ENCODE peak calls at places on chromosomes 13 and 19, in nine cellular contexts. H, R, S, A, D, T, Y, N and C are unnamed samples.

GRCh38 chr13:107977175-107977574 is 238.2 kb downstream of the LIG4 start:
- DNase-seq in H (no peak), R (no peak), S (no peak), A (no peak), D (no peak), T (peak; percentile 4), Y (no peak), N (no peak), C (no peak)

GRCh38 chr13:92224825-92225224 is 826.4 kb downstream of the GPC5 start:
- DNase-seq in H (no peak), R (no peak), S (no peak), A (no peak), D (no peak), T (no peak), Y (no peak), N (no peak), C (no peak)

GRCh38 chr13:75675421-75675820 is 39.3 kb downstream of the LMO7 start:
- DNase-seq in H (no peak), R (no peak), S (no peak), A (no peak), D (peak; percentile 19), T (no peak), Y (no peak), N (no peak), C (no peak)

GRCh38 chr13:27504126-27504525 is 53.8 kb upstream of the MTIF3 start:
- DNase-seq in H (no peak), R (no peak), S (no peak), A (no peak), D (no peak), T (no peak), Y (no peak), N (no peak), C (no peak)

GRCh38 chr19:47113446-47114348 is at the start of gene ZC3H4:
- DNase-seq in H (peak; percentile 92), R (peak; percentile 95), S (peak; percentile 94), A (peak; percentile 95), D (peak; percentile 90), T (peak; percentile 75), Y (peak; percentile 89), N (peak; percentile 88), C (peak; percentile 90)

GRCh38 chr13:41075034-41075433 is 13.7 kb downstream of the WBP4 start:
- DNase-seq in H (peak; percentile 12), R (no peak), S (peak; percentile 9), A (peak; percentile 44), D (peak; percentile 58), T (no peak), Y (no peak), N (no peak), C (no peak)

GRCh38 chr13:25690582-25690981 is 318.8 kb downstream of the ATP8A2 start:
- DNase-seq in H (no peak), R (no peak), S (no peak), A (no peak), D (no peak), T (no peak), Y (no peak), N (no peak), C (no peak)

GRCh38 chr19:41424335-41425173 is 2.6 kb downstream of the B3GNT8 start:
- DNase-seq in H (no peak), R (no peak), S (no peak), A (peak; percentile 45), D (no peak), T (no peak), Y (no peak), N (no peak), C (no peak)

GRCh38 chr13:94656766-94657165 is 55.1 kb downstream of the GPR180 start:
- DNase-seq in H (peak; percentile 33), R (no peak), S (no peak), A (no peak), D (peak; percentile 78), T (no peak), Y (no peak), N (no peak), C (no peak)

GRCh38 chr13:36261011-36261410 is 36.6 kb downstream of the CCDC169 start:
- DNase-seq in H (no peak), R (no peak), S (no peak), A (no peak), D (no peak), T (no peak), Y (no peak), N (no peak), C (no peak)

GRCh38 chr19:48418317-48419064 is 25.0 kb downstream of the GRIN2D start:
- DNase-seq in H (no peak), R (no peak), S (no peak), A (peak; percentile 57), D (no peak), T (no peak), Y (no peak), N (no peak), C (no peak)

GRCh38 chr19:37986048-37986750 is 79.2 kb downstream of the SIPA1L3 start:
- DNase-seq in H (no peak), R (no peak), S (no peak), A (peak; percentile 72), D (no peak), T (no peak), Y (no peak), N (no peak), C (no peak)

GRCh38 chr19:44876930-44877530 is 14.0 kb upstream of the TOMM40 start:
- DNase-seq in H (no peak), R (no peak), S (no peak), A (peak; percentile 53), D (no peak), T (no peak), Y (no peak), N (no peak), C (no peak)

GRCh38 chr19:42121666-42122069 is 10.6 kb downstream of the POU2F2 start:
- DNase-seq in H (peak; percentile 60), R (peak; percentile 82), S (peak; percentile 65), A (peak; percentile 61), D (peak; percentile 91), T (no peak), Y (peak; percentile 34), N (peak; percentile 58), C (peak; percentile 71)

GRCh38 chr13:43244482-43244881 is 221.1 kb downstream of the DNAJC15 start:
- DNase-seq in H (no peak), R (no peak), S (no peak), A (no peak), D (no peak), T (no peak), Y (no peak), N (no peak), C (no peak)

GRCh38 chr19:40398417-40399056 is 8.6 kb upstream of the HIPK4 start:
- DNase-seq in H (no peak), R (peak; percentile 64), S (peak; percentile 68), A (no peak), D (no peak), T (no peak), Y (no peak), N (no peak), C (peak; percentile 30)

GRCh38 chr19:2270572-2271515 is 11.1 kb downstream of the PEAK3 start:
- DNase-seq in H (peak; percentile 75), R (peak; percentile 61), S (peak; percentile 64), A (peak; percentile 90), D (peak; percentile 96), T (peak; percentile 12), Y (peak; percentile 79), N (peak; percentile 20), C (peak; percentile 57)

GRCh38 chr19:56838930-56839664 is 1.4 kb downstream of the PEG3 start:
- DNase-seq in H (no peak), R (no peak), S (peak; percentile 37), A (no peak), D (no peak), T (no peak), Y (peak; percentile 100), N (peak; percentile 97), C (no peak)

GRCh38 chr19:10283301-10283733 is 3.4 kb upstream of the ICAM4 start:
- DNase-seq in H (no peak), R (no peak), S (no peak), A (no peak), D (no peak), T (no peak), Y (no peak), N (no peak), C (no peak)

GRCh38 chr13:45179428-45179827 is 21.4 kb downstream of the KCTD4 start:
- DNase-seq in H (no peak), R (no peak), S (no peak), A (no peak), D (no peak), T (no peak), Y (no peak), N (no peak), C (no peak)

GRCh38 chr19:19540707-19541515 is 2.8 kb downstream of the CILP2 start:
- DNase-seq in H (no peak), R (peak; percentile 76), S (peak; percentile 66), A (no peak), D (peak; percentile 80), T (no peak), Y (no peak), N (no peak), C (peak; percentile 59)

GRCh38 chr13:50403311-50403710 is 388.1 kb downstream of the KCNRG start:
- DNase-seq in H (no peak), R (no peak), S (no peak), A (no peak), D (no peak), T (peak; percentile 64), Y (no peak), N (no peak), C (no peak)

GRCh38 chr19:5036733-5037681 is 68.1 kb downstream of the KDM4B start:
- DNase-seq in H (peak; percentile 52), R (no peak), S (no peak), A (no peak), D (peak; percentile 64), T (no peak), Y (peak; percentile 58), N (no peak), C (no peak)

GRCh38 chr19:48659768-48660167 is 13.0 kb downstream of the NTN5 start:
- DNase-seq in H (no peak), R (no peak), S (no peak), A (no peak), D (no peak), T (no peak), Y (peak; percentile 33), N (no peak), C (no peak)

GRCh38 chr19:3178377-3178972 is at the start of gene S1PR4:
- DNase-seq in H (no peak), R (peak; percentile 42), S (peak; percentile 58), A (peak; percentile 88), D (no peak), T (no peak), Y (no peak), N (peak; percentile 26), C (peak; percentile 77)

GRCh38 chr13:35818577-35819165 is 312.5 kb downstream of the DCLK1 start:
- DNase-seq in H (no peak), R (no peak), S (no peak), A (peak; percentile 65), D (peak; percentile 57), T (peak; percentile 80), Y (no peak), N (no peak), C (no peak)

GRCh38 chr13:28000567-28000966 is 12.1 kb upstream of the URAD start:
- DNase-seq in H (no peak), R (no peak), S (no peak), A (no peak), D (no peak), T (no peak), Y (no peak), N (no peak), C (no peak)